ENCODE peak calls at places on chromosomes 2 and 18, in six cellular contexts. V is uterus, I is SK-N-SH, R is IMR-90, E is cardiac fibroblast, Q is adrenal gland. J is an unnamed sample.

GRCh38 chr2:150806336-150806735 is 318.9 kb upstream of the RND3 start:
- DNase-seq in V (no peak), I (no peak), Q (peak), R (peak), E (peak), J (no peak)

GRCh38 chr2:15159751-15160177 is 401.4 kb downstream of the NBAS start:
- DNase-seq in Q (peak), R (peak), E (peak), V (no peak), I (peak), J (no peak)

GRCh38 chr2:38535745-38536506 is 66.8 kb downstream of the HNRNPLL start:
- DNase-seq in V (peak), E (peak), Q (peak), I (peak), R (peak), J (peak)

GRCh38 chr2:85215074-85216050 is 82.2 kb downstream of the TCF7L1 start:
- DNase-seq in Q (no peak), R (peak), V (peak), I (peak), E (peak), J (peak)

GRCh38 chr2:164781394-164781793 is 60.2 kb downstream of the COBLL1 start:
- DNase-seq in Q (no peak), R (no peak), V (no peak), I (no peak), E (no peak), J (no peak)

GRCh38 chr2:231467016-231467545 is 2.8 kb upstream of the NCL start:
- DNase-seq in R (no peak), I (no peak), V (no peak), E (no peak), Q (no peak), J (no peak)

GRCh38 chr2:155223781-155224406 is 525.4 kb downstream of the KCNJ3 start:
- DNase-seq in I (peak), E (peak), V (no peak), Q (no peak), R (no peak), J (no peak)

GRCh38 chr2:57160976-57161375 is 885.6 kb upstream of the VRK2 start:
- DNase-seq in I (no peak), Q (no peak), V (no peak), E (no peak), R (no peak), J (no peak)

GRCh38 chr18:37553633-37554398 is 11.8 kb downstream of the CELF4 start:
- DNase-seq in R (no peak), V (no peak), E (no peak), I (no peak), Q (no peak), J (no peak)

GRCh38 chr2:68809324-68810240 is 61.6 kb downstream of the BMP10 start:
- DNase-seq in I (no peak), R (no peak), Q (no peak), E (no peak), V (no peak), J (no peak)

GRCh38 chr2:31387850-31388249 is 26.7 kb downstream of the XDH start:
- DNase-seq in R (no peak), I (no peak), E (no peak), Q (no peak), V (no peak), J (no peak)

GRCh38 chr2:42345986-42346385 is 15.0 kb downstream of the COX7A2L start:
- DNase-seq in I (no peak), V (no peak), Q (no peak), R (no peak), E (no peak), J (no peak)

GRCh38 chr2:20067992-20068727 is 16.7 kb upstream of the LAPTM4A start:
- DNase-seq in Q (no peak), V (peak), E (peak), R (peak), I (no peak), J (no peak)

DNA sequence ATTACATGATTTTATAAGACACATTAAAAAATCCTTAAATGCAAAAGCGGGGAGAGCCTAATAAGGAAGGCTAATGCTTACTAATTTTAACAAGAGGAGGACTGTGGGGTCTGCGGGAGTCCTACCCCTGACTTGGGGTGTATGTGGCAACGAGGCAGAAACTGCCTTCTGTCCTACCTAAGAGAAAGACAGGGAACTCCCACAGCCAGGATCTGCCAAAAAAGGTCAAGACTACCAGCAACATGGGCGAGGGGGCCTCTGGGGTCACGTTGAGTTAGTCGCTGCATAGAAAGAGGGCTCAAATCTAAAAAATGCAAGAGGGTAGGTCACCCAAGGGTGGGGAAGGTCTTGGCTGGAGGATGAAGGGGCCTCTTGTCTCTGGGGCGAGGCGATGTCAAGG is 529 bp upstream of the AMER3 start:
- DNase-seq in R (no peak), I (no peak), Q (no peak), E (no peak), V (no peak), J (no peak)
- H3K4me3 ChIP-seq in R (no peak), I (no peak), Q (no peak), E (no peak), V (no peak), J (no peak)

GRCh38 chr2:190677255-190677654 is 28.4 kb downstream of the NAB1 start:
- DNase-seq in R (peak), I (no peak), V (no peak), Q (no peak), E (no peak), J (no peak)

GRCh38 chr2:190679813-190680591 is 31.1 kb downstream of the NAB1 start:
- DNase-seq in Q (peak), R (peak), E (peak), I (peak), V (peak), J (peak)

GRCh38 chr2:190679391-190679790 is 30.5 kb downstream of the NAB1 start:
- DNase-seq in V (no peak), Q (no peak), E (no peak), I (no peak), R (no peak), J (no peak)

GRCh38 chr2:190674966-190675650 is 26.2 kb downstream of the NAB1 start:
- DNase-seq in R (no peak), Q (no peak), V (no peak), I (no peak), E (no peak), J (no peak)

GRCh38 chr2:190678444-190679162 is 29.7 kb downstream of the NAB1 start:
- DNase-seq in E (peak), V (no peak), R (peak), Q (no peak), I (no peak), J (no peak)
- H3K4me3 ChIP-seq in E (no peak), V (no peak), R (no peak), Q (no peak), I (no peak), J (no peak)

GRCh38 chr2:172430027-172430426 is 2.6 kb downstream of the ITGA6 start:
- DNase-seq in R (no peak), V (no peak), I (no peak), E (no peak), Q (no peak), J (no peak)
- H3K4me3 ChIP-seq in R (no peak), V (peak), I (no peak), E (no peak), Q (no peak), J (no peak)

GRCh38 chr2:181457741-181458425 is 697 bp downstream of the ITGA4 start:
- DNase-seq in Q (peak), R (peak), V (peak), E (peak), I (peak), J (peak)

GRCh38 chr2:181461056-181461630 is 4.0 kb downstream of the ITGA4 start:
- DNase-seq in Q (no peak), I (no peak), V (no peak), R (no peak), E (no peak), J (no peak)

GRCh38 chr2:181462032-181462431 is 4.8 kb downstream of the ITGA4 start:
- DNase-seq in Q (no peak), V (no peak), I (no peak), E (peak), R (peak), J (no peak)

GRCh38 chr2:181458881-181459280 is 1.7 kb downstream of the ITGA4 start:
- DNase-seq in V (no peak), I (no peak), Q (no peak), E (no peak), R (no peak), J (no peak)

GRCh38 chr2:181459646-181460045 is 2.5 kb downstream of the ITGA4 start:
- DNase-seq in V (no peak), Q (no peak), E (peak), I (no peak), R (peak), J (no peak)
- H3K4me3 ChIP-seq in V (no peak), Q (no peak), E (peak), I (no peak), R (no peak), J (no peak)

GRCh38 chr18:8706981-8707940 is 1.9 kb downstream of the MTCL1 start:
- DNase-seq in Q (no peak), R (peak), V (peak), E (peak), I (peak), J (peak)
- H3K4me3 ChIP-seq in Q (peak), R (peak), V (peak), E (peak), I (peak), J (peak)

GRCh38 chr2:223548194-223548593 is 54.0 kb downstream of the SCG2 start:
- DNase-seq in Q (no peak), I (no peak), E (no peak), R (no peak), V (no peak), J (no peak)

GRCh38 chr2:223545406-223545805 is 56.8 kb downstream of the SCG2 start:
- DNase-seq in R (no peak), Q (no peak), E (no peak), V (no peak), I (no peak), J (no peak)

GRCh38 chr2:223545830-223546229 is 56.3 kb downstream of the SCG2 start:
- DNase-seq in I (peak), Q (no peak), E (no peak), V (no peak), R (peak), J (no peak)

GRCh38 chr2:223554923-223555322 is 47.2 kb downstream of the SCG2 start:
- DNase-seq in E (no peak), R (no peak), V (no peak), I (no peak), Q (no peak), J (no peak)

DNA sequence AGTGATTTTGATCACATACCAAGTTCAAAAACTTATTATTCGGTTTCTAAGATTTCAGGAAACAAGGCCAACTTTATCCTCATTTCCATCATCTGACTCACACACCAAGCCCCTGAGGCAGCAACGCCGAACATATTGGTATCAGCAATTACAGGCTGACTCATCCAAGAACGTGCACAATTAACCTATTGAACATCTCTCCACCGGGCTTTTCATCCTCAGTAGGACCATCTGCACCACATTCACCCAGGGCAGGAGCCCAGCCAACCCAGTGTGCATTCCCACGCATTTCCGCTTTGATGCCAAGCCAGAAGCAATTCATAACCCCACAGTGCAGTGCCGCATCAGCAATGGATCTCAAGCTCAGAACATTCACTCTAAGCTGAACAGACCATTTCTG is 52.9 kb downstream of the SCG2 start:
- DNase-seq in I (peak), V (no peak), Q (no peak), R (peak), E (peak), J (no peak)
- H3K4me3 ChIP-seq in I (peak), V (no peak), Q (no peak), R (no peak), E (no peak), J (no peak)

GRCh38 chr2:74436111-74436803 is 5.5 kb downstream of the RTKN start:
- DNase-seq in R (no peak), V (no peak), E (no peak), I (no peak), Q (no peak), J (no peak)

GRCh38 chr2:74440005-74440377 is 1.7 kb downstream of the RTKN start:
- DNase-seq in Q (peak), V (no peak), E (peak), R (peak), I (peak), J (no peak)

GRCh38 chr2:74439373-74440004 is 2.2 kb downstream of the RTKN start:
- DNase-seq in V (no peak), R (no peak), E (no peak), I (no peak), Q (no peak), J (no peak)

GRCh38 chr2:74438248-74438647 is 3.5 kb downstream of the RTKN start:
- DNase-seq in E (no peak), R (no peak), I (no peak), Q (no peak), V (no peak), J (no peak)

GRCh38 chr2:74436804-74437695 is 4.7 kb downstream of the RTKN start:
- DNase-seq in Q (no peak), R (no peak), I (no peak), V (no peak), E (peak), J (no peak)
- H3K4me3 ChIP-seq in Q (no peak), R (no peak), I (no peak), V (no peak), E (no peak), J (no peak)

GRCh38 chr2:119523959-119524694 is at the start of gene SCTR:
- DNase-seq in I (peak), Q (no peak), R (no peak), V (no peak), E (no peak), J (no peak)
- H3K4me3 ChIP-seq in I (peak), Q (peak), R (no peak), V (no peak), E (no peak), J (no peak)

GRCh38 chr2:216083464-216084279 is 2.0 kb downstream of the TMEM169 start:
- DNase-seq in R (peak), Q (no peak), E (peak), I (peak), V (no peak), J (no peak)
- H3K4me3 ChIP-seq in R (no peak), Q (no peak), E (no peak), I (no peak), V (no peak), J (no peak)

GRCh38 chr18:46337206-46337710 is 233.1 kb downstream of the HAUS1 start:
- DNase-seq in Q (no peak), E (no peak), R (no peak), I (peak), V (no peak), J (no peak)
- H3K4me3 ChIP-seq in Q (no peak), E (no peak), R (no peak), I (peak), V (no peak), J (no peak)

J was measured in prostate gland.